ENCODE peak calls at places on chromosomes 11 and 22, in four cellular contexts. L is CD4-positive, CD25-positive, alpha-beta regulatory T cell; M is heart right ventricle; Q is kidney glomerular epithelial cell. U is an unnamed sample.

GRCh38 chr11:11279956-11280689 is 72.9 kb downstream of the CSNK2A3 start:
- DNase-seq in Q (no peak), L (no peak), M (no peak), U (peak; percentile 50)

GRCh38 chr11:72039108-72039850 is 40.6 kb downstream of the IL18BP start:
- DNase-seq in Q (no peak), M (peak; percentile 35), L (peak; percentile 35), U (no peak)

GRCh38 chr11:70944141-70944540 is 308.2 kb downstream of the SHANK2 start:
- DNase-seq in Q (no peak), L (no peak), M (no peak), U (no peak)

GRCh38 chr11:17197431-17197898 is 10.3 kb downstream of the PIK3C2A start:
- DNase-seq in M (no peak), Q (peak; percentile 70), L (no peak), U (peak; percentile 17)

GRCh38 chr11:74701351-74701750 is 29.9 kb downstream of the CHRDL2 start:
- DNase-seq in L (no peak), Q (no peak), M (no peak), U (no peak)

GRCh38 chr22:45425101-45425500 is 11.6 kb downstream of the RIBC2 start:
- DNase-seq in L (no peak), Q (no peak), M (no peak), U (no peak)

GRCh38 chr11:117287668-117288067 is 3.5 kb upstream of the BACE1-AS start:
- DNase-seq in M (no peak), L (no peak), Q (no peak), U (no peak)

GRCh38 chr11:36736103-36736502 is 138.1 kb upstream of the RAG2 start:
- DNase-seq in M (no peak), Q (no peak), L (no peak), U (no peak)

GRCh38 chr11:111797145-111797581 is 31.0 kb upstream of the PPP2R1B start:
- DNase-seq in Q (no peak), M (no peak), L (peak; percentile 16), U (no peak)

GRCh38 chr11:83219095-83219494 is 25.6 kb downstream of the ANKRD42 start:
- DNase-seq in L (no peak), Q (no peak), M (no peak), U (peak; percentile 7)

GRCh38 chr22:19478086-19478392 is 954 bp downstream of the UFD1 start:
- DNase-seq in L (no peak), M (no peak), Q (peak; percentile 16), U (no peak)

GRCh38 chr11:33869511-33870422 is 22.1 kb downstream of the LMO2 start:
- DNase-seq in M (peak; percentile 63), L (no peak), Q (no peak), U (peak; percentile 87)

GRCh38 chr11:8812438-8812837 is 98.6 kb upstream of the AKIP1 start:
- DNase-seq in Q (no peak), L (no peak), M (no peak), U (peak; percentile 34)

GRCh38 chr11:10604340-10604748 is 35.9 kb upstream of the LYVE1 start:
- DNase-seq in M (peak; percentile 57), Q (no peak), L (no peak), U (peak; percentile 37)

GRCh38 chr11:45530111-45530510 is 135.3 kb downstream of the CHST1 start:
- DNase-seq in Q (no peak), M (no peak), L (no peak), U (no peak)

GRCh38 chr11:42840176-42840829 is 471.5 kb upstream of the API5 start:
- DNase-seq in M (no peak), Q (no peak), L (no peak), U (no peak)

GRCh38 chr11:12288212-12288933 is 89.0 kb upstream of the PARVA start:
- DNase-seq in Q (peak; percentile 87), M (peak; percentile 83), L (peak; percentile 49), U (peak; percentile 90)